ENCODE peak calls at places on chromosome 2, in seven cellular contexts. S is pulmonary artery endothelial cell; J is mesothelial cell of epicardium; O is HS-27A; W is effector CD4-positive, alpha-beta T cell; B is hypothalamus; C is lung microvascular endothelial cell. A is an unnamed sample.

GRCh38 chr2:9806298-9806610 is 37.0 kb upstream of the TAF1B start:
- DNase-seq in S (no peak), J (no peak), O (no peak), W (no peak), B (no peak), C (no peak), A (no peak)

GRCh38 chr2:86706935-86707334 is 13.2 kb upstream of the RMND5A start:
- DNase-seq in S (no peak), J (no peak), O (no peak), W (no peak), B (no peak), C (no peak), A (no peak)

GRCh38 chr2:218405365-218406208 is 5.9 kb downstream of the CTDSP1 start:
- DNase-seq in S (no peak), J (no peak), O (no peak), W (no peak), B (no peak), C (no peak), A (no peak)

GRCh38 chr2:199228887-199229819 is 228.6 kb downstream of the SATB2 start:
- DNase-seq in S (no peak), J (no peak), O (peak; percentile 83), W (no peak), B (no peak), C (peak; percentile 87), A (no peak)

GRCh38 chr2:97848347-97848746 is 135.0 kb downstream of the ZAP70 start:
- DNase-seq in S (no peak), J (no peak), O (no peak), W (no peak), B (no peak), C (no peak), A (no peak)

GRCh38 chr2:39124770-39125075 is 3.9 kb upstream of the SOS1 start:
- DNase-seq in S (no peak), J (no peak), O (no peak), W (no peak), B (no peak), C (no peak), A (no peak)

GRCh38 chr2:124810132-124810531 is 785.0 kb downstream of the CNTNAP5 start:
- DNase-seq in S (no peak), J (no peak), O (no peak), W (no peak), B (no peak), C (no peak), A (no peak)

GRCh38 chr2:43021791-43022500 is 204.5 kb downstream of the ZFP36L2 start:
- DNase-seq in S (no peak), J (no peak), O (no peak), W (no peak), B (no peak), C (no peak), A (no peak)

GRCh38 chr2:75309596-75310290 is 110.4 kb upstream of the TACR1 start:
- DNase-seq in S (no peak), J (no peak), O (no peak), W (no peak), B (no peak), C (no peak), A (no peak)

GRCh38 chr2:53442783-53443182 is 324.8 kb upstream of the CHAC2 start:
- DNase-seq in S (no peak), J (no peak), O (no peak), W (no peak), B (no peak), C (no peak), A (no peak)

GRCh38 chr2:219038600-219038999 is 2.7 kb downstream of the CFAP65 start:
- DNase-seq in S (no peak), J (no peak), O (no peak), W (no peak), B (no peak), C (no peak), A (no peak)

GRCh38 chr2:63261222-63261621 is 210.6 kb downstream of the OTX1 start:
- DNase-seq in S (no peak), J (no peak), O (no peak), W (no peak), B (no peak), C (no peak), A (no peak)

GRCh38 chr2:1991706-1992245 is 247.5 kb upstream of the PXDN start:
- DNase-seq in S (no peak), J (no peak), O (no peak), W (no peak), B (no peak), C (no peak), A (no peak)

GRCh38 chr2:62198237-62198633 is 2.3 kb downstream of the B3GNT2 start:
- DNase-seq in S (no peak), J (no peak), O (no peak), W (no peak), B (no peak), C (no peak), A (no peak)

GRCh38 chr2:70936979-70937811 is 1.5 kb downstream of the ATP6V1B1 start:
- DNase-seq in S (no peak), J (no peak), O (no peak), W (no peak), B (no peak), C (no peak), A (no peak)

GRCh38 chr2:74070991-74071390 is 76.7 kb downstream of the BOLA3 start:
- DNase-seq in S (no peak), J (no peak), O (no peak), W (no peak), B (no peak), C (no peak), A (no peak)

GRCh38 chr2:9347411-9347853 is 75.9 kb downstream of the ITGB1BP1 start:
- DNase-seq in S (no peak), J (no peak), O (no peak), W (no peak), B (no peak), C (peak; percentile 76), A (no peak)

GRCh38 chr2:113966832-113967231 is 76.9 kb downstream of the ACTR3 start:
- DNase-seq in S (peak; percentile 26), J (no peak), O (no peak), W (no peak), B (no peak), C (peak; percentile 87), A (no peak)

GRCh38 chr2:101113441-101114267 is 37.5 kb downstream of the TBC1D8 start:
- DNase-seq in S (no peak), J (no peak), O (no peak), W (no peak), B (no peak), C (no peak), A (no peak)

GRCh38 chr2:62007555-62007954 is 102.1 kb downstream of the COMMD1 start:
- DNase-seq in S (no peak), J (no peak), O (no peak), W (no peak), B (no peak), C (no peak), A (no peak)

GRCh38 chr2:186771395-186771794 is 77.5 kb downstream of the FAM171B start:
- DNase-seq in S (no peak), J (no peak), O (no peak), W (no peak), B (no peak), C (no peak), A (no peak)

GRCh38 chr2:240570531-240571313 is 2.4 kb downstream of the RNPEPL1 start:
- DNase-seq in S (no peak), J (no peak), O (no peak), W (no peak), B (no peak), C (no peak), A (no peak)

GRCh38 chr2:68253211-68254068 is 1.1 kb upstream of the PPP3R1 start:
- DNase-seq in S (no peak), J (no peak), O (no peak), W (no peak), B (no peak), C (peak; percentile 43), A (no peak)

GRCh38 chr2:155456222-155456621 is 757.7 kb downstream of the KCNJ3 start:
- DNase-seq in S (no peak), J (no peak), O (no peak), W (no peak), B (no peak), C (no peak), A (no peak)

GRCh38 chr2:99821572-99822369 is 320.6 kb downstream of the AFF3 start:
- DNase-seq in S (no peak), J (no peak), O (peak; percentile 81), W (no peak), B (no peak), C (peak; percentile 87), A (no peak)

GRCh38 chr2:200786423-200786822 is 25.3 kb upstream of the BZW1 start:
- DNase-seq in S (no peak), J (no peak), O (no peak), W (no peak), B (no peak), C (peak; percentile 59), A (no peak)

GRCh38 chr2:120938132-120938771 is 202.6 kb downstream of the GLI2 start:
- DNase-seq in S (no peak), J (no peak), O (no peak), W (no peak), B (no peak), C (no peak), A (no peak)

GRCh38 chr2:120879401-120880295 is 144.0 kb downstream of the GLI2 start:
- DNase-seq in S (no peak), J (no peak), O (no peak), W (no peak), B (no peak), C (no peak), A (no peak)

GRCh38 chr2:238383743-238384370 is 42.9 kb upstream of the ASB1 start:
- DNase-seq in S (no peak), J (no peak), O (no peak), W (no peak), B (no peak), C (no peak), A (no peak)

GRCh38 chr2:62578837-62579640 is 73.0 kb upstream of the TMEM17 start:
- DNase-seq in S (no peak), J (no peak), O (peak; percentile 61), W (no peak), B (no peak), C (peak; percentile 71), A (no peak)

GRCh38 chr2:33426666-33427231 is 49.7 kb upstream of the RASGRP3 start:
- DNase-seq in S (no peak), J (peak; percentile 21), O (peak; percentile 59), W (no peak), B (no peak), C (peak; percentile 73), A (no peak)

GRCh38 chr2:215465246-215465645 is 29.4 kb upstream of the FN1 start:
- DNase-seq in S (peak; percentile 43), J (no peak), O (no peak), W (no peak), B (no peak), C (peak; percentile 64), A (no peak)

GRCh38 chr2:84247532-84247931 is 211.5 kb downstream of the SUCLG1 start:
- DNase-seq in S (no peak), J (no peak), O (no peak), W (no peak), B (no peak), C (no peak), A (no peak)

GRCh38 chr2:196902828-196903227 is 23.7 kb downstream of the PGAP1 start:
- DNase-seq in S (no peak), J (no peak), O (no peak), W (no peak), B (no peak), C (no peak), A (no peak)

GRCh38 chr2:64644240-64645013 is 9.3 kb downstream of the SERTAD2 start:
- DNase-seq in S (no peak), J (no peak), O (no peak), W (no peak), B (no peak), C (peak; percentile 88), A (no peak)

GRCh38 chr2:182918961-182919360 is 52.5 kb upstream of the FRZB start:
- DNase-seq in S (no peak), J (no peak), O (no peak), W (no peak), B (no peak), C (no peak), A (no peak)

GRCh38 chr2:153071090-153071489 is 352.7 kb downstream of the ARL6IP6 start:
- DNase-seq in S (no peak), J (no peak), O (no peak), W (no peak), B (no peak), C (no peak), A (no peak)

GRCh38 chr2:41127351-41127750 is 675.5 kb upstream of the SLC8A1 start:
- DNase-seq in S (no peak), J (no peak), O (no peak), W (no peak), B (no peak), C (no peak), A (no peak)

A was measured in D721Med.